ENCODE peak calls at places on chromosomes 12 and 14, in four cellular contexts. C is heart left ventricle; S is CD8-positive, alpha-beta T cell; L is transverse colon. F is an unnamed sample. For H3K27me3, the result is how much of the 10 kb centered on the place peaks cover.

GRCh38 chr12:75533239-75533638 is 21.8 kb upstream of the KRR1 start:
- DNase-seq in L (no peak), C (no peak), S (no peak), F (no peak)

GRCh38 chr14:24289649-24290283 is 9.8 kb downstream of the DHRS1 start:
- DNase-seq in C (no peak), L (no peak), S (no peak), F (no peak)

GRCh38 chr14:65749287-65749686 is 336.8 kb downstream of the FUT8 start:
- DNase-seq in C (no peak), S (no peak), L (no peak), F (no peak)

GRCh38 chr12:131223171-131223761 is 269.6 kb downstream of the ADGRD1 start:
- DNase-seq in S (no peak), C (no peak), L (no peak), F (no peak)

GRCh38 chr12:6827437-6827894 is 741 bp upstream of the P3H3 start:
- DNase-seq in L (peak), S (no peak), C (peak), F (peak)

GRCh38 chr14:35229495-35230089 is 62.6 kb upstream of the PSMA6 start:
- DNase-seq in S (no peak), C (no peak), L (no peak), F (no peak)

GRCh38 chr12:93880853-93881522 is 203.8 kb downstream of the CRADD start:
- DNase-seq in S (no peak), C (no peak), L (no peak), F (no peak)

GRCh38 chr12:49559011-49559675 is 8.8 kb downstream of the MCRS1 start:
- DNase-seq in C (no peak), S (no peak), L (no peak), F (no peak)

GRCh38 chr14:79076428-79076827 is 906.3 kb downstream of the NRXN3 start:
- DNase-seq in S (no peak), L (no peak), C (no peak), F (no peak)

GRCh38 chr12:127810026-127810425 is 456.9 kb upstream of the TMEM132C start:
- DNase-seq in C (no peak), L (no peak), S (no peak), F (no peak)
- TF ChIP-seq CTCF in C (no peak), L (no peak), S (no peak), F (no peak)

DNA sequence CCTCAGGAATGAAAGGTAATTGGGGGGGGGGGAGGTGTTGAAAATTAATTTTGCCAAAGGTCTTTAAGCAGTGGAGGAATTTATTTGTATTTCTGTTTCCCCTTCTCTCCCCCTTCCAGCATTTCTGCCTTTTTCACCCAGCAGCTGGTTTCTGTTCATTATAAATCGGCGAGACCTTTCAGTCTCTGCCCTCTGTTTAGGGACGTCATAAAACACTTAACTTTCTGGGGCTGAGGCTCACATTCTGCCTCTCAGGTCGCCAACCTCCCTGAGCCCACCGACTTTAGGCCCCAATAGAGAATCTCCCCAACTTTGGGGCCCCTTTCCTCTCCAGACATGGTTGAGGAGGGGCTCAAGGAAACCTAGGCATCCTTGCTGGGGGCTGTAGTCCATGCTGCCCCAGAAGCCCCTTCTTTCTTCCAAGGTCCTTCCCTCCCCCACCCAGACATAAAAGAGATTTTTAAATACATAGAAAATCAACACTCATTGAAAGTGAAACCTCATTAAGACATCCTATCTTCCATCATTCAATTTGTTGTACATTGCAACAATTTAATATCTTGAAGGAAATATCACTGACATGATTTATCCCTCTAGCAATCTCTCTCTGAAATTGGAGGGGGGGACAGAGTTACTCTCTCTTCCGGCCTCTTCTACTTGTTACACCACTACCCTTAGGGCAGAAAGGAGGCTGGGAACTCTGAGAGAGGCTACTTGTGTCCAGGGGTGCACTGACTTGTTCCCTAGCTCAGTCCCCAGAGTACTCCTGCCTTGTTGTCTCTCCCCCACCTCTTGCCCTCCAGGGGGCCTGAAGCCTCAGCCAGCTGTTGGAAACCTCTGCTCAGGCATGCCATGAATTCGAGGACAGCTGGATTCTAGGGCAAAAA is 2.5 kb upstream of the HOXC6 start:
- DNase-seq in C (no peak), S (no peak), L (no peak), F (no peak)
- H3K27me3 ChIP-seq in C (half or more), S (half or more), L (half or more), F (under half)

DNA sequence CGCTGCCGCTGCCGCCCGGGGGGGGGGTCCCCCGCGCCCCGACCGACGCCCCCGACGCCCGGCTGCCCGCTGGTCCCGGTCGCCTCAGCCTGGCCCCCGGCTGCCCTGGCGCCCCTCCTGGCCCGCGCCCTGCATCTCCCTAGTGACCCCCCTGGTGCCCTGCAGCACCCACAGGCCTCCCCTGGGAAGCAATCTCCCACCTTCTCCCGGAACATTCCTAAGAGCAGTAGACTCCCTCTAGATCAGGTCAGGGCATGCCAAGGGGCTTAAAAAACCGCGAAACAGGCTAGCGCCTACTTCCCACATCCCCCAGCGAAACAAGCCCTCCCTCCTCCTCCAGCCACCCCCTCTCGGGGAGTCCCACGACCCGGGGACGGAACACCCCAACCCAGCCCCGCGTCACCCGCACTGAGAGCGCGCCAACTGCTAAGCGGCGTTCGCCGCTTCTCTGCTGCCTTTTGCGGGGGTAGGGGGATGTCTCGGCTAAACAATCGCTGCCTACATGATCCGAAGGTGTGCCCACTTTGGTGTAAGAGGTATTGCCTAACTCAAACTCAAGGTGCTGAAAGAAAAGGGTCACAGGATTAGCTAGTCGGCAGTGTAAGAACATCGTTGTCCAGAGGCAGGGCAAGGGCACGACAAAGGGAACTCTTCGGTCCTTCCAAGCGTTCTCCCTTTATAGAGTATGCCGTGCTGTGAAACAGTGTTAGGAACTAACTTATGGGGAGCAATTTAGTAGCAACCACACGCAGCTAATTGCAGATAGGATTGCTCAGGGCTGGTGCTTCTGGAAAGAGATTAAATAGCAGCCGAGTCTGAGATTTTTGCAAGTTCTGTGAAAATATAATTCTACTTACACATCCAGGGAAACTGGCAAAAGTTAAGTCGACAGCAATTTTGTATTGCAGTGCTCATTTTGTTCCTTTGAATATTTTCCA is 617 bp upstream of the NTN4 start:
- DNase-seq in C (peak), L (peak), S (no peak), F (peak)
- TF ChIP-seq CTCF in C (no peak), L (no peak), S (no peak), F (no peak)

GRCh38 chr12:88706286-88706685 is 126.0 kb upstream of the KITLG start:
- DNase-seq in C (no peak), S (no peak), L (no peak), F (no peak)
- H3K27me3 ChIP-seq in C (under half), S (under half), L (under half), F (under half)